ENCODE peak calls at places on chromosomes 11 and 22, in ten cellular contexts. F, W, L, Q, Z, H, P, U, Y and N are unnamed samples.

GRCh38 chr11:31059529-31059928 is 310.0 kb downstream of the DCDC1 start:
- DNase-seq in F (no peak), W (no peak), L (no peak), Q (no peak), Z (no peak), H (no peak), P (no peak), U (no peak), Y (no peak), N (no peak)

GRCh38 chr11:134345237-134345550 is 13.4 kb downstream of the GLB1L2 start:
- DNase-seq in F (no peak), W (no peak), L (no peak), Q (no peak), Z (no peak), H (no peak), P (peak; percentile 13), U (no peak), Y (no peak), N (no peak)

GRCh38 chr11:66124564-66124963 is 54.5 kb downstream of the PACS1 start:
- DNase-seq in F (peak; percentile 45), W (no peak), L (no peak), Q (peak; percentile 27), Z (no peak), H (no peak), P (no peak), U (no peak), Y (no peak), N (no peak)

GRCh38 chr11:4610258-4610935 is 2.4 kb upstream of the TRIM68 start:
- DNase-seq in F (no peak), W (no peak), L (no peak), Q (peak; percentile 3), Z (no peak), H (no peak), P (no peak), U (no peak), Y (no peak), N (no peak)

GRCh38 chr22:42796081-42796480 is 61.0 kb downstream of the ARFGAP3 start:
- DNase-seq in F (no peak), W (no peak), L (no peak), Q (no peak), Z (no peak), H (no peak), P (no peak), U (no peak), Y (no peak), N (no peak)

GRCh38 chr11:65817312-65817814 is 16.4 kb upstream of the SNX32 start:
- DNase-seq in F (no peak), W (no peak), L (no peak), Q (peak; percentile 20), Z (peak; percentile 29), H (no peak), P (no peak), U (no peak), Y (no peak), N (no peak)

GRCh38 chr11:119318240-119319135 is 1.6 kb upstream of the MCAM start:
- DNase-seq in F (no peak), W (no peak), L (no peak), Q (peak; percentile 62), Z (no peak), H (peak; percentile 49), P (no peak), U (peak; percentile 57), Y (no peak), N (peak; percentile 50)

GRCh38 chr11:3092603-3093141 is 35.4 kb upstream of the CARS1 start:
- DNase-seq in F (no peak), W (no peak), L (no peak), Q (no peak), Z (no peak), H (no peak), P (no peak), U (no peak), Y (no peak), N (no peak)

GRCh38 chr11:92180664-92181251 is 43.9 kb upstream of the FAT3 start:
- DNase-seq in F (no peak), W (no peak), L (no peak), Q (peak; percentile 84), Z (no peak), H (no peak), P (no peak), U (no peak), Y (no peak), N (no peak)

GRCh38 chr22:38427940-38428339 is 27.1 kb downstream of the KCNJ4 start:
- DNase-seq in F (no peak), W (no peak), L (no peak), Q (no peak), Z (no peak), H (no peak), P (no peak), U (no peak), Y (no peak), N (no peak)

GRCh38 chr11:1196516-1197391 is 26.1 kb upstream of the MUC5B start:
- DNase-seq in F (no peak), W (no peak), L (no peak), Q (no peak), Z (no peak), H (no peak), P (no peak), U (no peak), Y (peak; percentile 11), N (peak; percentile 30)

GRCh38 chr22:48336339-48337060 is 1491.2 kb downstream of the BRD1 start:
- DNase-seq in F (no peak), W (no peak), L (no peak), Q (no peak), Z (no peak), H (peak; percentile 9), P (no peak), U (no peak), Y (no peak), N (no peak)
- H3K9me3 ChIP-seq in F (no peaks in the 10 kb centered on the region), W (no peaks in the 10 kb centered on the region), L (peaks cover 100% of the 10 kb centered on the region), Q (no peaks in the 10 kb centered on the region), Z (no peaks in the 10 kb centered on the region), H (no peaks in the 10 kb centered on the region), P (no peaks in the 10 kb centered on the region), U (no peaks in the 10 kb centered on the region), Y (no peaks in the 10 kb centered on the region), N (no peaks in the 10 kb centered on the region)

GRCh38 chr11:61968758-61969390 is 1.4 kb upstream of the FTH1 start:
- DNase-seq in F (no peak), W (no peak), L (no peak), Q (no peak), Z (no peak), H (no peak), P (no peak), U (no peak), Y (no peak), N (peak; percentile 39)
- H3K4me3 ChIP-seq in F (peak overlapping the region; percentile 96), W (peak overlapping the region; percentile 96), L (peak overlapping the region; percentile 79), Q (peak overlapping the region; percentile 85), Z (no peak overlapping the region), H (peak overlapping the region; percentile 85), P (peak overlapping the region; percentile 92), U (peak overlapping the region; percentile 95), Y (peak overlapping the region; percentile 97), N (peak overlapping the region; percentile 87)

DNA sequence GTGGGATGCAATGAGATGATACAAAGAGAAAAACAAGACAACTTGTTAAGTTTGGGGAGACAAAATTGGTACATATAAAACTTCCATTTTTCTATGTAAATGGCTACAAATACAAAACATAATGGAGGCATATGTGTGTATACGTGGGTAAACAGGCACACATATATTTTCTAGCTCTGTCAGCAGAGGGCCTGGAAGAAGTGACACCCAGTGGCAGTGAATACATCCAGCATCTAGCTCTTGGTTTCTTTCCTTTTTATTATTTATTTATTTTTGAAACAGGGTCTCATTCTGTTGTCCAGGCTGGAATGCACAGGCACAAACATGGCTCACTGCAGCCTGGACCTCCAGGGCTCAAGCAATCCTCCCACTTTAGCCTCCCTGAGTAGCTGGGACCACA is 5.0 kb upstream of the RASL10A start:
- DNase-seq in F (no peak), W (no peak), L (no peak), Q (no peak), Z (no peak), H (no peak), P (no peak), U (no peak), Y (no peak), N (no peak)
- TF ChIP-seq CTCF in F (peak; percentile 13), W (no peak), L (peak; percentile 15), Q (no peak), Z (no peak), H (no peak), P (no peak), U (no peak), Y (peak; percentile 13), N (no peak)

DNA sequence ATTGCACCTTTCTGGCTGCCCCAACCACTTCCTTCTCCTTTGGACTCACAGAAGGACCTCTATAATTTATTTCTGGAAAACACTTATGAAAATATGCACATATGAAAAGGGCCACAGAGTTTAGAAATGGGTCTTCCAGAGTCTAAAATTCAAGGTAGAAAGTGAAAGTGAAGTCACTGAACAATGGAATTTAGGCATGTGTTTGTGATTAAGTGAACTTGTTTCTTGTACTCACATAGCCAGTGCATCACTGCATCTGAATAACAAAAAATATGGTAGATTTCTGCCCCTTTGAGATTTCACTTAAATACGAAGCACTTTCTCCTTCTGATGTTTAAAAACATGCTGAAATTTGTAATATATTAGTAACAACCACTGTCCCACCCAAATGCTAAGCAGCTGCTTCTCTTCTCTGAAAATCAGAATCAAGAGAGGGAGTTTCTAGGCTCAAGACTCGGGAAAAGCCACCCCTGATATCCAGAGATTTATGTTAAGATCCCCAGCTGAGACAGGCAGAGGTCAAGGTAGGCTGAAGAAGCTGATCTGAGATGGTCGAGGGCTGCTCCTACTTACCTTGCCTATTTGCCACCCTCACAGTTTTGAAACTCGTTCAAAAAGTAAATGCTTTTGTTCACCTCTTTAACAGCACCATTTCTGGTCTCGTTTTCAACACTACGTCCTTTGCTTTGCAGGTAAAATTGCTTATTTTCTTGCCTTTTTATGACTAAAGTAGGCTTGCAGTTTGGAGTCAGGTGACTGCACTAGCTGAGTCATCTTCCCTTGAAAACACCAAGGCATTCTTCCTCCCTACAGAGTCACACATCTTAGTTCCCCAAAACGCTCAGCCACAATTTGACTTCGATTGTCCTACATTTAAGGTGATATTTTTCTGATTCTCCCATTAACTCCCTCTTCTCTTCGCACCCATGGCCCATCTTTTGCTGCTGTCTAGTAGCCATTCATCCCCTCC is at the start of gene XKR3:
- DNase-seq in F (no peak), W (no peak), L (no peak), Q (no peak), Z (no peak), H (no peak), P (no peak), U (no peak), Y (no peak), N (no peak)
- H3K9me3 ChIP-seq in F (no peaks in the 10 kb centered on the region), W (no peaks in the 10 kb centered on the region), L (peaks cover 10% of the 10 kb centered on the region), Q (no peaks in the 10 kb centered on the region), Z (peaks cover 26% of the 10 kb centered on the region), H (no peaks in the 10 kb centered on the region), P (no peaks in the 10 kb centered on the region), U (no peaks in the 10 kb centered on the region), Y (peaks cover 6% of the 10 kb centered on the region), N (no peaks in the 10 kb centered on the region)